ENCODE peak calls at places on chromosomes 2 and 18, in four cellular contexts. One of them, this sample, is unnamed. For H3K4me1, the result is how much of the 10 kb centered on the place peaks cover.

GRCh38 chr18:34729264-34729663 is 19.2 kb downstream of the DTNA start:
- DNase-seq in stomach: no peak
- DNase-seq in breast epithelium: no peak
- DNase-seq in A549: peak
- DNase-seq in this sample: peak

GRCh38 chr2:231632559-231633142 is 40.0 kb downstream of the TEX44 start:
- DNase-seq in stomach: no peak
- DNase-seq in breast epithelium: no peak
- DNase-seq in A549: peak
- DNase-seq in this sample: no peak

GRCh38 chr2:83817511-83817910 is 641.6 kb downstream of the SUCLG1 start:
- DNase-seq in stomach: no peak
- DNase-seq in breast epithelium: no peak
- DNase-seq in A549: peak
- DNase-seq in this sample: no peak

GRCh38 chr2:144642106-144642505 is 122.2 kb upstream of the ZEB2 start:
- DNase-seq in stomach: no peak
- DNase-seq in breast epithelium: no peak
- DNase-seq in A549: no peak
- DNase-seq in this sample: no peak

GRCh38 chr2:169073972-169074751 is 4.8 kb downstream of the DHRS9 start:
- DNase-seq in stomach: no peak
- DNase-seq in breast epithelium: no peak
- DNase-seq in A549: no peak
- DNase-seq in this sample: no peak

GRCh38 chr18:32425466-32425865 is 45.2 kb downstream of the GAREM1 start:
- DNase-seq in stomach: no peak
- DNase-seq in breast epithelium: no peak
- DNase-seq in A549: peak
- DNase-seq in this sample: no peak

GRCh38 chr2:121038831-121039230 is 246.2 kb downstream of the TFCP2L1 start:
- DNase-seq in stomach: peak
- DNase-seq in breast epithelium: peak
- DNase-seq in A549: peak
- DNase-seq in this sample: no peak

GRCh38 chr18:73645175-73645715 is 502.4 kb downstream of the FBXO15 start:
- DNase-seq in stomach: no peak
- DNase-seq in breast epithelium: no peak
- DNase-seq in A549: no peak
- DNase-seq in this sample: no peak

GRCh38 chr2:133296396-133296795 is 271.9 kb downstream of the NCKAP5 start:
- DNase-seq in stomach: no peak
- DNase-seq in breast epithelium: no peak
- DNase-seq in A549: no peak
- DNase-seq in this sample: no peak

GRCh38 chr2:149020432-149020851 is 18.1 kb upstream of the LYPD6B start:
- DNase-seq in stomach: peak
- DNase-seq in breast epithelium: peak
- DNase-seq in A549: no peak
- DNase-seq in this sample: no peak

GRCh38 chr2:215328066-215328465 is 16.2 kb downstream of the ATIC start:
- DNase-seq in stomach: no peak
- DNase-seq in breast epithelium: no peak
- DNase-seq in A549: no peak
- DNase-seq in this sample: no peak

GRCh38 chr2:154452906-154453493 is 245.5 kb upstream of the KCNJ3 start:
- DNase-seq in stomach: no peak
- DNase-seq in breast epithelium: no peak
- DNase-seq in A549: peak
- DNase-seq in this sample: no peak

GRCh38 chr18:46570666-46571065 is 86.4 kb downstream of the LOXHD1 start:
- DNase-seq in stomach: no peak
- DNase-seq in breast epithelium: no peak
- DNase-seq in A549: no peak
- DNase-seq in this sample: no peak

GRCh38 chr18:23331091-23331920 is 121.8 kb upstream of the RIOK3 start:
- DNase-seq in stomach: peak
- DNase-seq in breast epithelium: peak
- DNase-seq in A549: no peak
- DNase-seq in this sample: no peak

GRCh38 chr2:28387082-28387960 is 5.3 kb upstream of the FOSL2 start:
- DNase-seq in stomach: no peak
- DNase-seq in breast epithelium: no peak
- DNase-seq in A549: no peak
- DNase-seq in this sample: no peak

GRCh38 chr18:21833619-21834300 is 93.2 kb downstream of the MIB1 start:
- DNase-seq in stomach: no peak
- DNase-seq in breast epithelium: no peak
- DNase-seq in A549: no peak
- DNase-seq in this sample: no peak

DNA sequence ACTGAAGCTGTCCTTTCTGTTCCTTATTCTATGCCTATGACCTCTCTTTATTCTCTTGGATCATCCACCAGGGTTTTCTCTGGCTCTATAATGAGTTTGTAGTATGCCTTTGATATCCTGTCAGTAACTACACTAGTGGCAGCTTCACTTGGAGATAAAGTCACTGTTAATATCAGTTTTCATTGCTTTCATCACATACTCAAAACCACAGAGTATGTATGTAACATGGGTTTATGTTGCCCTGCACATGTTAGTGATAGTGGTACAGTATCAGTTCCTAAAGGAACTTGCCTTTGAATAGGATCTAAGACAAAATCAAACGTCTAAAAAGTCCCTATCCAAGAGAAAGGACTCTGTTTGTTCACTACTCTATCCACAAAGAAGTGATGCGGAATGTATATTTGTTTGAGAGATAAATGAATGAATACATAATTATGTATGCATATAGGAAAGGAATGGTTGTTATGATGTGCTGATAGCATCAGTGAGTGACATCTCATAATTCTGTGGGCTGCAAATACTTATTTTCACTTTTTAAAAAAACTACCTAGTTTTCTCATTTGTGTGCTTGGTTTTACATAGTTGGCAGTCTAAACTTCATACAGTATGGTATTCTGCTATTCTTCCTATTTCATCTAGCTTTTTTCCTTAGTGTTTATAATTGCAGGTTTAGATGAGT is 45.1 kb downstream of the TET3 start:
- DNase-seq in stomach: no peak
- DNase-seq in breast epithelium: no peak
- DNase-seq in A549: no peak
- DNase-seq in this sample: no peak
- H3K4me1 ChIP-seq in stomach: under half
- H3K4me1 ChIP-seq in breast epithelium: under half
- H3K4me1 ChIP-seq in A549: under half
- H3K4me1 ChIP-seq in this sample: under half

GRCh38 chr2:240584486-240585031 is 2.0 kb upstream of the CAPN10 start:
- DNase-seq in stomach: no peak
- DNase-seq in breast epithelium: no peak
- DNase-seq in A549: no peak
- DNase-seq in this sample: no peak
- TF ChIP-seq POLR2A in stomach: no peak
- TF ChIP-seq POLR2A in breast epithelium: no peak
- TF ChIP-seq POLR2A in A549: no peak
- TF ChIP-seq POLR2A in this sample: no peak

GRCh38 chr18:48354746-48355260 is 54.4 kb downstream of the ZBTB7C start:
- DNase-seq in stomach: peak
- DNase-seq in breast epithelium: no peak
- DNase-seq in A549: no peak
- DNase-seq in this sample: no peak
- H3K4me1 ChIP-seq in stomach: under half
- H3K4me1 ChIP-seq in breast epithelium: under half
- H3K4me1 ChIP-seq in A549: under half
- H3K4me1 ChIP-seq in this sample: under half

GRCh38 chr2:68362069-68362468 is 3.0 kb upstream of the PLEK start:
- DNase-seq in stomach: peak
- DNase-seq in breast epithelium: no peak
- DNase-seq in A549: peak
- DNase-seq in this sample: peak
- TF ChIP-seq POLR2A in stomach: no peak
- TF ChIP-seq POLR2A in breast epithelium: no peak
- TF ChIP-seq POLR2A in A549: no peak
- TF ChIP-seq POLR2A in this sample: no peak

DNA sequence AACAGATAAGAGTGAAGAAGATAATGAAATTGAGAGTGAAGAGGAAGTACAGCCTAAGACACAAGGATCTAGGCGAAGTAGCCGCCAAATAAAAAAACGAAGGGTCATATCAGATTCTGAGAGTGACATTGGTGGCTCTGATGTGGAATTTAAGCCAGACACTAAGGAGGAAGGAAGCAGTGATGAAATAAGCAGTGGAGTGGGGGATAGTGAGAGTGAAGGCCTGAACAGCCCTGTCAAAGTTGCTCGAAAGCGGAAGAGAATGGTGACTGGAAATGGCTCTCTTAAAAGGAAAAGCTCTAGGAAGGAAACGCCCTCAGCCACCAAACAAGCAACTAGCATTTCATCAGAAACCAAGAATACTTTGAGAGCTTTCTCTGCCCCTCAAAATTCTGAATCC is 15.7 kb downstream of the MSH6 start:
- DNase-seq in stomach: no peak
- DNase-seq in breast epithelium: no peak
- DNase-seq in A549: no peak
- DNase-seq in this sample: no peak
- H3K4me1 ChIP-seq in stomach: under half
- H3K4me1 ChIP-seq in breast epithelium: under half
- H3K4me1 ChIP-seq in A549: under half
- H3K4me1 ChIP-seq in this sample: under half

GRCh38 chr2:47785986-47786385 is 3.0 kb downstream of the MSH6 start:
- DNase-seq in stomach: no peak
- DNase-seq in breast epithelium: no peak
- DNase-seq in A549: no peak
- DNase-seq in this sample: no peak

GRCh38 chr2:47784349-47784851 is 1.5 kb downstream of the MSH6 start:
- DNase-seq in stomach: no peak
- DNase-seq in breast epithelium: no peak
- DNase-seq in A549: no peak
- DNase-seq in this sample: peak

GRCh38 chr2:47783491-47784330 is 766 bp downstream of the MSH6 start:
- DNase-seq in stomach: peak
- DNase-seq in breast epithelium: peak
- DNase-seq in A549: peak
- DNase-seq in this sample: peak

GRCh38 chr2:47779416-47779790 is 3.5 kb upstream of the MSH6 start:
- DNase-seq in stomach: no peak
- DNase-seq in breast epithelium: no peak
- DNase-seq in A549: no peak
- DNase-seq in this sample: no peak

DNA sequence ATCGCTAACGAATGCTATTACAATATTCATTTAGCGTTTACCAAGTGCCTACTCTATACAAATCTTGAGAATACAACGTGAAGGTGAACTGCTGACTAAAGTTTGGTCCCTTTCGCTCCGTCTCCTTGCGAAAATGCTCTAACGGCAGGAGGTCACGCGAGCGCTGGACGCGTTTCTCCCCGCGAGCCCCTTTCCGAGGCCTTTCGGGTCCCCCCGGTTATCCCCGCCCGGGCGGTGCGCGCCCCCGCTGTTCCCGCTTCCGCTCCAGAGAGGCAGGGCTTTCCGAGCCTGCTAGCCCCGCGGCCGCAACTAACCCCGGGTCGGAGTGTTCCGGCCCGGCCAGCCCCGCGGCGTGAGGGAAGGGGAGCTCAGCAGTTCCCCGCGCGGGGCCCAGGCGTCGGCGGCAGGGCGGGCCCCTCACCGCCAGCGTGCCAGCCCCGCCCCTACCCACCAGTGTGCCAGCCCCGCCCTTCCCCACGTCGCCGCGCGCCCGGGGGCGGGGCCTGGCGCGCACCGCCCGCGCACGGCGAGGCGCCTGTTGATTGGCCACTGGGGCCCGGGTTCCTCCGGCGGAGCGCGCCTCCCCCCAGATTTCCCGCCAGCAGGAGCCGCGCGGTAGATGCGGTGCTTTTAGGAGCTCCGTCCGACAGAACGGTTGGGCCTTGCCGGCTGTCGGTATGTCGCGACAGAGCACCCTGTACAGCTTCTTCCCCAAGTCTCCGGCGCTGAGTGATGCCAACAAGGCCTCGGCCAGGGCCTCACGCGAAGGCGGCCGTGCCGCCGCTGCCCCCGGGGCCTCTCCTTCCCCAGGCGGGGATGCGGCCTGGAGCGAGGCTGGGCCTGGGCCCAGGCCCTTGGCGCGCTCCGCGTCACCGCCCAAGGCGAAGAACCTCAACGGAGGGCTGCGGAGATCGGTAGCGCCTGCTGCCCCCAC is at the start of gene MSH6:
- DNase-seq in stomach: peak
- DNase-seq in breast epithelium: peak
- DNase-seq in A549: peak
- DNase-seq in this sample: peak
- TF ChIP-seq POLR2A in stomach: no peak
- TF ChIP-seq POLR2A in breast epithelium: peak
- TF ChIP-seq POLR2A in A549: peak
- TF ChIP-seq POLR2A in this sample: peak

GRCh38 chr2:178359192-178359912 is 91.6 kb downstream of the PRKRA start:
- DNase-seq in stomach: no peak
- DNase-seq in breast epithelium: no peak
- DNase-seq in A549: no peak
- DNase-seq in this sample: no peak
- H3K4me1 ChIP-seq in stomach: under half
- H3K4me1 ChIP-seq in breast epithelium: under half
- H3K4me1 ChIP-seq in A549: under half
- H3K4me1 ChIP-seq in this sample: under half

DNA sequence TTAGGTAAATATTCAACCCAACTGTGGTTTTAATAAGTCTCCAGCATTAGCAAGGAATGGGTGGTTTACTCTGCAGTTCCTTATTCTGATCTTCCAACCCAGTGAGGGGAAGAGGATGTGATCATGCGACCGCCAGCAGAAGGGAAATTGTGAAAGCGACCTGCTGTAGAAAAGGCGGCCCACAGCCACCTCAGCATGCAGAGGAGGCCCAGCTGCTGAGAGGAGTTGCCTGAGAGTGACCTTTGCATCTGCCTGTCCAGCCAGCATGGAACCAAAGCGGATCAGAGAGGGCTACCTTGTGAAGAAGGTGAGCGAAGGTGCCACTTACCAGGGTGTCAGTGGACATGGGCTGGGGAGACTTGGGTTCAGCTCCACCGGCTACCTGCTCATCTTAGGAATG is at the start of gene PLEK:
- DNase-seq in stomach: peak
- DNase-seq in breast epithelium: no peak
- DNase-seq in A549: no peak
- DNase-seq in this sample: peak
- TF ChIP-seq POLR2A in stomach: no peak
- TF ChIP-seq POLR2A in breast epithelium: no peak
- TF ChIP-seq POLR2A in A549: no peak
- TF ChIP-seq POLR2A in this sample: no peak

This sample was measured in testis.